ENCODE peak calls at places on chromosomes 13 and 19, in four cellular contexts. N is NCI-H510A treated with DMSO at 0.1 percent for 48 hours, P is GM19239, F is iPS DF 6.9. E is an unnamed sample.

GRCh38 chr13:32745509-32745908 is 159.3 kb downstream of the PDS5B start:
- DNase-seq in N (no peak), P (no peak), F (no peak), E (no peak)

GRCh38 chr19:2561895-2562294 is 86.0 kb downstream of the GADD45B start:
- DNase-seq in N (no peak), P (peak; percentile 73), F (no peak), E (no peak)

GRCh38 chr13:46321494-46322225 is 65.4 kb downstream of the RUBCNL start:
- DNase-seq in N (no peak), P (peak; percentile 29), F (peak; percentile 25), E (peak; percentile 18)

GRCh38 chr19:6247007-6247288 is 32.8 kb downstream of the MLLT1 start:
- DNase-seq in N (no peak), P (no peak), F (no peak), E (no peak)

GRCh38 chr13:102993348-102993747 is 72.9 kb downstream of the SLC10A2 start:
- DNase-seq in N (no peak), P (no peak), F (no peak), E (no peak)

GRCh38 chr13:42574435-42575311 is 721 bp downstream of the TNFSF11 start:
- DNase-seq in N (no peak), P (peak; percentile 67), F (no peak), E (no peak)

GRCh38 chr19:28444371-28444770 is 768.6 kb downstream of the UQCRFS1 start:
- DNase-seq in N (no peak), P (no peak), F (no peak), E (no peak)

GRCh38 chr13:75647126-75647784 is 11.1 kb downstream of the LMO7 start:
- DNase-seq in N (no peak), P (no peak), F (no peak), E (no peak)

GRCh38 chr19:38134538-38135149 is 89.4 kb downstream of the DPF1 start:
- DNase-seq in N (no peak), P (peak; percentile 34), F (no peak), E (no peak)

GRCh38 chr13:99412856-99413255 is 88.4 kb upstream of the TM9SF2 start:
- DNase-seq in N (no peak), P (no peak), F (no peak), E (no peak)

GRCh38 chr13:39565036-39565949 is 37.7 kb downstream of the LHFPL6 start:
- DNase-seq in N (no peak), P (no peak), F (peak; percentile 25), E (no peak)

GRCh38 chr13:67267136-67267535 is 37.0 kb upstream of the PCDH9 start:
- DNase-seq in N (no peak), P (no peak), F (no peak), E (no peak)

GRCh38 chr13:96925869-96926628 is 68.2 kb downstream of the OXGR1 start:
- DNase-seq in N (peak; percentile 41), P (no peak), F (no peak), E (peak; percentile 43)

GRCh38 chr19:29098863-29099481 is 114.0 kb downstream of the UQCRFS1 start:
- DNase-seq in N (no peak), P (no peak), F (no peak), E (no peak)

GRCh38 chr19:30385174-30385573 is 13.0 kb downstream of the ZNF536 start:
- DNase-seq in N (no peak), P (no peak), F (no peak), E (no peak)

GRCh38 chr19:32935629-32936028 is 36.1 kb downstream of the CEP89 start:
- DNase-seq in N (no peak), P (no peak), F (no peak), E (no peak)

GRCh38 chr13:113410472-113411201 is 42.7 kb downstream of the ADPRHL1 start:
- DNase-seq in N (no peak), P (no peak), F (no peak), E (no peak)

GRCh38 chr13:30081331-30081730 is 226.0 kb downstream of the KATNAL1 start:
- DNase-seq in N (no peak), P (no peak), F (no peak), E (no peak)

GRCh38 chr13:91313103-91313502 is 34.4 kb upstream of the MIR17HG start:
- DNase-seq in N (no peak), P (no peak), F (peak; percentile 11), E (no peak)

GRCh38 chr19:3046621-3047306 is 15.5 kb downstream of the TLE5 start:
- DNase-seq in N (peak; percentile 47), P (no peak), F (no peak), E (no peak)

GRCh38 chr13:109363431-109363830 is 423.0 kb downstream of the IRS2 start:
- DNase-seq in N (no peak), P (no peak), F (no peak), E (no peak)

GRCh38 chr13:80705371-80706163 is 364.6 kb upstream of the SPRY2 start:
- DNase-seq in N (no peak), P (no peak), F (no peak), E (no peak)

GRCh38 chr19:54162884-54163283 is 3.4 kb upstream of the LENG1 start:
- DNase-seq in N (no peak), P (no peak), F (no peak), E (no peak)

GRCh38 chr13:36712785-36713184 is 39.0 kb downstream of the SERTM1 start:
- DNase-seq in N (no peak), P (no peak), F (no peak), E (no peak)

GRCh38 chr19:56252699-56253422 is 19.7 kb upstream of the EDDM13 start:
- DNase-seq in N (peak; percentile 23), P (peak; percentile 47), F (peak; percentile 76), E (no peak)

GRCh38 chr19:46296722-46297431 is at the start of gene HIF3A:
- DNase-seq in N (peak; percentile 74), P (no peak), F (peak; percentile 84), E (no peak)

GRCh38 chr19:1992759-1993260 is 22.7 kb downstream of the BTBD2 start:
- DNase-seq in N (no peak), P (no peak), F (no peak), E (no peak)

GRCh38 chr19:3178377-3178972 is at the start of gene S1PR4:
- DNase-seq in N (no peak), P (peak; percentile 84), F (no peak), E (no peak)

GRCh38 chr13:30396434-30397075 is 25.7 kb upstream of the UBE2L5 start:
- DNase-seq in N (no peak), P (no peak), F (no peak), E (no peak)

GRCh38 chr13:112670118-112670517 is 19.7 kb upstream of the ATP11A start:
- DNase-seq in N (no peak), P (no peak), F (no peak), E (no peak)

GRCh38 chr13:27826379-27827353 is 34.4 kb downstream of the GSX1 start:
- DNase-seq in N (peak; percentile 78), P (peak; percentile 66), F (no peak), E (peak; percentile 49)

GRCh38 chr19:46903458-46903857 is 42.7 kb downstream of the ARHGAP35 start:
- DNase-seq in N (no peak), P (no peak), F (no peak), E (no peak)

GRCh38 chr19:3881272-3882040 is 971 bp downstream of the ATCAY start:
- DNase-seq in N (peak; percentile 35), P (no peak), F (no peak), E (no peak)

GRCh38 chr13:39876258-39876657 is 220.8 kb downstream of the COG6 start:
- DNase-seq in N (no peak), P (no peak), F (no peak), E (no peak)

GRCh38 chr19:58518261-58519086 is 1.1 kb downstream of the ZBTB45 start:
- DNase-seq in N (no peak), P (no peak), F (no peak), E (no peak)

E was measured in SHP77 treated with DMSO at 0.1 percent for 48 hours.